ENCODE peak calls at places on chromosomes 1 and 21, in seven cellular contexts. S is left ventricle myocardium inferior, U is body of pancreas, A is tibial artery, E is lung, X is neural progenitor cell, K is small intestine. G is an unnamed sample. For H3K27me3, the result is how much of the 10 kb centered on the place peaks cover.

GRCh38 chr1:29675481-29676263 is 439.4 kb downstream of the PTPRU start:
- DNase-seq in S (no peak), U (no peak), A (peak), E (peak), X (no peak), K (no peak), G (no peak)

GRCh38 chr1:143691400-143691891 is 280.3 kb downstream of the FAM72C start:
- DNase-seq in S (no peak), U (no peak), A (no peak), E (no peak), X (no peak), K (no peak), G (no peak)

GRCh38 chr1:8477199-8477982 is 159.5 kb downstream of the SLC45A1 start:
- DNase-seq in S (no peak), U (no peak), A (no peak), E (no peak), X (no peak), K (no peak), G (no peak)

GRCh38 chr1:180920702-180921101 is 8.0 kb downstream of the KIAA1614 start:
- DNase-seq in S (no peak), U (no peak), A (no peak), E (no peak), X (no peak), K (no peak), G (no peak)

GRCh38 chr1:101653482-101653946 is 343.2 kb downstream of the OLFM3 start:
- DNase-seq in S (no peak), U (no peak), A (no peak), E (no peak), X (peak), K (no peak), G (no peak)

GRCh38 chr1:23793861-23794731 is 3.2 kb downstream of the LYPLA2 start:
- DNase-seq in S (no peak), U (no peak), A (no peak), E (no peak), X (no peak), K (no peak), G (no peak)

GRCh38 chr1:151267760-151268159 is 13.2 kb downstream of the PSMD4 start:
- DNase-seq in S (no peak), U (no peak), A (no peak), E (no peak), X (no peak), K (no peak), G (no peak)

GRCh38 chr1:212062832-212063438 is 27.4 kb downstream of the DTL start:
- DNase-seq in S (no peak), U (no peak), A (no peak), E (no peak), X (peak), K (peak), G (no peak)

GRCh38 chr21:28310711-28311110 is 682.0 kb downstream of the LTN1 start:
- DNase-seq in S (no peak), U (no peak), A (no peak), E (no peak), X (no peak), K (no peak), G (no peak)

GRCh38 chr1:200665851-200666250 is 3.9 kb downstream of the DDX59 start:
- DNase-seq in S (no peak), U (no peak), A (no peak), E (no peak), X (no peak), K (no peak), G (no peak)

GRCh38 chr1:78292361-78292760 is 198.4 kb upstream of the PTGFR start:
- DNase-seq in S (no peak), U (no peak), A (no peak), E (no peak), X (no peak), K (no peak), G (no peak)

GRCh38 chr1:53577141-53578100 is 118.2 kb downstream of the DMRTB1 start:
- DNase-seq in S (no peak), U (no peak), A (peak), E (no peak), X (peak), K (no peak), G (no peak)

GRCh38 chr1:107153033-107153432 is 12.2 kb downstream of the NTNG1 start:
- DNase-seq in S (no peak), U (no peak), A (no peak), E (no peak), X (no peak), K (no peak), G (no peak)

GRCh38 chr1:63575340-63575826 is 17.8 kb upstream of the PGM1 start:
- DNase-seq in S (no peak), U (no peak), A (no peak), E (no peak), X (no peak), K (peak), G (no peak)

GRCh38 chr21:42473495-42474042 is 22.5 kb downstream of the RSPH1 start:
- DNase-seq in S (no peak), U (no peak), A (peak), E (no peak), X (no peak), K (no peak), G (no peak)

GRCh38 chr1:159992161-159992560 is 38.1 kb upstream of the SLAMF9 start:
- DNase-seq in S (no peak), U (no peak), A (no peak), E (no peak), X (peak), K (no peak), G (no peak)

GRCh38 chr1:115529216-115529897 is 112.4 kb upstream of the VANGL1 start:
- DNase-seq in S (no peak), U (no peak), A (no peak), E (no peak), X (no peak), K (no peak), G (no peak)

GRCh38 chr1:76066390-76066789 is 8.2 kb upstream of the ST6GALNAC3 start:
- DNase-seq in S (no peak), U (no peak), A (no peak), E (no peak), X (no peak), K (no peak), G (no peak)

GRCh38 chr1:78319603-78320002 is 171.2 kb upstream of the PTGFR start:
- DNase-seq in S (no peak), U (no peak), A (no peak), E (no peak), X (no peak), K (no peak), G (no peak)

GRCh38 chr1:231919900-231920299 is 293.3 kb downstream of the DISC1 start:
- DNase-seq in S (no peak), U (no peak), A (no peak), E (no peak), X (peak), K (no peak), G (no peak)

GRCh38 chr1:43861337-43861736 is 72.3 kb upstream of the ARTN start:
- DNase-seq in S (no peak), U (no peak), A (no peak), E (no peak), X (no peak), K (no peak), G (no peak)

GRCh38 chr1:196680107-196680506 is 28.3 kb downstream of the CFH start:
- DNase-seq in S (no peak), U (no peak), A (no peak), E (no peak), X (no peak), K (no peak), G (no peak)

GRCh38 chr1:161304927-161305871 is 4.6 kb downstream of the MPZ start:
- DNase-seq in S (no peak), U (no peak), A (no peak), E (peak), X (no peak), K (no peak), G (no peak)

GRCh38 chr1:206606867-206607266 is 5.4 kb downstream of the EIF2D start:
- DNase-seq in S (no peak), U (no peak), A (no peak), E (no peak), X (peak), K (no peak), G (no peak)

GRCh38 chr1:36586146-36586545 is 103.4 kb upstream of the CSF3R start:
- DNase-seq in S (no peak), U (no peak), A (no peak), E (no peak), X (no peak), K (no peak), G (no peak)
- H3K27me3 ChIP-seq in S (half or more), U (under half), A (under half), E (under half), X (under half), K (under half), G (under half)

GRCh38 chr1:3331564-3331963 is 122.9 kb upstream of the ARHGEF16 start:
- DNase-seq in S (no peak), U (no peak), A (no peak), E (no peak), X (no peak), K (no peak), G (no peak)

GRCh38 chr1:3329640-3330281 is 124.7 kb upstream of the ARHGEF16 start:
- DNase-seq in S (no peak), U (no peak), A (no peak), E (no peak), X (no peak), K (no peak), G (no peak)

GRCh38 chr1:3332662-3333061 is 121.8 kb upstream of the ARHGEF16 start:
- DNase-seq in S (no peak), U (no peak), A (no peak), E (no peak), X (no peak), K (no peak), G (no peak)

GRCh38 chr1:3327936-3328590 is 126.4 kb upstream of the ARHGEF16 start:
- DNase-seq in S (peak), U (no peak), A (no peak), E (no peak), X (no peak), K (no peak), G (no peak)

DNA sequence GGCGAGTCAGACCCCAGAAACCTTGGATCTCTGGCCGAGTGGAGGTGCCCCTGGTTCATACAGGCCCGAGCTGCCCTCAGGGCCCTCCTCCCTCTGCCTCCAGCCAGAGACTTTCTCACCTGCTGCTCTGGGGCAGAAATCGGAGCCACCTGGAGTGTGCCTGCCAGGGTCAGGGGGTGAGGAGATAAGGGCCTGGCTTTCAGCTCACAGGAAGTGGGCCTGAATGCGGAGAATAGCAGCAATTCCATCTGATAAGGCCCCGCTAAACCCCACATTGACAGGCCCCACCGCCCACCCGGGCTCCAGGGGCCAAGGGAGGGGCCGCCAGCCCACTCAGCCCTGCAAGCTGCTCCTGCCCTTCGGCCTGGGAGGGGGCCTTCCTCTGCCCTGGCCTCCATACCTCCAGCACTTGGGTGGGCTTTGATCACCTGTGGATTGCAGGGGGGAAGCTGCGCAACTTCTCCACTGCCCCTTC is 123.7 kb upstream of the ARHGEF16 start:
- DNase-seq in S (no peak), U (no peak), A (no peak), E (no peak), X (no peak), K (no peak), G (no peak)
- H3K27me3 ChIP-seq in S (under half), U (under half), A (under half), E (under half), X (under half), K (under half), G (under half)

GRCh38 chr1:100556925-100557605 is 19.1 kb downstream of the GPR88 start:
- DNase-seq in S (no peak), U (no peak), A (no peak), E (no peak), X (no peak), K (no peak), G (no peak)
- H3K27me3 ChIP-seq in S (under half), U (under half), A (under half), E (under half), X (under half), K (under half), G (under half)

GRCh38 chr1:18724001-18724411 is 93.4 kb downstream of the PAX7 start:
- DNase-seq in S (no peak), U (no peak), A (no peak), E (no peak), X (peak), K (no peak), G (no peak)
- H3K27me3 ChIP-seq in S (half or more), U (under half), A (under half), E (under half), X (under half), K (under half), G (under half)

DNA sequence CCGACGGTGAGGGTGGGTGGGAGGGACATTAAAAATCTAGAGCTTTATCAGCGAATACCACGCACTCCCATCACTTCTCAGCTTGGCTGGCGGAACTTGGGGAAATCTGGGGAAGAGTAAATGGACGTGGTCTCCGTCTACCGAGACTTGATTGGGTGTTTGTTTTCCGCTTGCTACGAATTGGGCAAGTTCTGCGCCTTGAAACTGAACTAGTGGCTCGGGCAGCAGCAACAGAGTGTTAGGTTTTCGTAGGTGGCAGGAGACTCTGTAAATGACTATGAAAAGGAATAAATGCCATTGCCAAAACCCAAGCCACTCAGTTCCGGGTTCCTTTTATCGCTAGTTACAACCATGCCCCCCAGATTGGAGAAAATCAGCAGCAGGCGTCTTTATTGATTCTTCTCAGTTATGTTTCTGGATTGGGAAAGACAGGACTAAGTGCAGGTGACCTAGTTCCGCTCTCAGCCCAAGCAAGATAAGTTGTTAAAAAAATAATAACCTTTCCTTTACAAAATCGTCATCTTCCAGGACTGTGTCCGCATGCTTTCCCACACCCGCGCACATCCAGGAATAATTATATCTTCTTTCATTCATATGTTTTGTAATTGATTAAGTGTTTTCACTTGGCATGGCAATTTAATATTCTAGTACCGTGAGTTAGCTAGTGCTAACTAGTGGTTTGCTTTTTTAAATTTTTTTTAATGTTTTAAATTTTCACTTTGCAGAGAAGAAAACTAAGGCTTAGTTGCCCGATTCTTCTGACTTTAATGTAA is 3.4 kb downstream of the LHX9 start:
- DNase-seq in S (no peak), U (no peak), A (no peak), E (no peak), X (no peak), K (no peak), G (no peak)
- H3K27me3 ChIP-seq in S (half or more), U (under half), A (under half), E (under half), X (half or more), K (half or more), G (half or more)

G was measured in thoracic aorta.